ENCODE peak calls at places on chromosomes 4 and X, in four cellular contexts. E is ascending aorta, A is ovary, W is foreskin fibroblast. Y is an unnamed sample.

GRCh38 chr4:38383646-38384121 is 280.3 kb upstream of the KLF3 start:
- DNase-seq in E (no peak), W (no peak), A (no peak), Y (no peak)

GRCh38 chrX:39605183-39605582 is 492.6 kb downstream of the BCOR start:
- DNase-seq in W (no peak), A (no peak), E (no peak), Y (no peak)

GRCh38 chr4:86909945-86910344 is 17.7 kb upstream of the C4orf36 start:
- DNase-seq in W (no peak), A (no peak), E (no peak), Y (no peak)

GRCh38 chrX:136620780-136621179 is 27.2 kb upstream of the CD40LG start:
- DNase-seq in W (no peak), E (no peak), A (no peak), Y (no peak)

GRCh38 chr4:163063891-163064290 is 102.8 kb downstream of the NAF1 start:
- DNase-seq in A (no peak), E (no peak), W (no peak), Y (no peak)

GRCh38 chr4:13541176-13541604 is 3.1 kb downstream of the NKX3-2 start:
- DNase-seq in A (no peak), E (no peak), W (no peak), Y (no peak)

GRCh38 chr4:181646864-181647263 is 596.3 kb upstream of the TENM3 start:
- DNase-seq in A (no peak), W (no peak), E (no peak), Y (no peak)

GRCh38 chr4:151809716-151810115 is 48.9 kb upstream of the GATB start:
- DNase-seq in W (no peak), E (no peak), A (no peak), Y (no peak)

GRCh38 chr4:13906727-13907126 is 279.2 kb upstream of the BOD1L1 start:
- DNase-seq in W (no peak), E (no peak), A (no peak), Y (no peak)

GRCh38 chr4:38241541-38241940 is 281.3 kb downstream of the PTTG2 start:
- DNase-seq in A (no peak), E (no peak), W (no peak), Y (no peak)

GRCh38 chr4:26826721-26827120 is 33.9 kb upstream of the STIM2 start:
- DNase-seq in E (no peak), W (no peak), A (peak; percentile 66), Y (peak; percentile 56)

GRCh38 chr4:89299153-89299789 is 8.3 kb downstream of the GPRIN3 start:
- DNase-seq in E (no peak), A (no peak), W (no peak), Y (no peak)
- TF ChIP-seq CTCF in E (no peak), A (no peak), W (no peak), Y (no peak)

DNA sequence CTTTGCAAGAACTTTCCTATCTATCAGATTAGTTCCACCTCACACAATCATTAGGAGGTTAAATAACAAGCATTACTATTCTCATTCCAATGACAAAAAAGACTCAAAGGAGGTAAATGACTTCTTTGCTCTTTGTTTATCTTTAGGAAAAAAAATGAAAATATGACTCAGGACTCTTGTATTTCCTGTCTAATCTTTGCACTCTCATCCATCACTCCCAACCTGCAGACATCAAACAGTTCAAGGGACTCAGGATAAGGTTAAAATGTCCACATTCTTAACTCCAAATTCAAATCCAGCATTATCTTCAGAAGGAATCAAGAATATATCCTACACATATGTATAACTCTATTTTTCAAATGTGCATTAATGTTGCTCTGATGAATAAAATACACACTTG is 139.6 kb downstream of the UNC5C start:
- DNase-seq in W (no peak), E (no peak), A (no peak), Y (no peak)
- TF ChIP-seq CTCF in W (no peak), E (no peak), A (no peak), Y (no peak)

DNA sequence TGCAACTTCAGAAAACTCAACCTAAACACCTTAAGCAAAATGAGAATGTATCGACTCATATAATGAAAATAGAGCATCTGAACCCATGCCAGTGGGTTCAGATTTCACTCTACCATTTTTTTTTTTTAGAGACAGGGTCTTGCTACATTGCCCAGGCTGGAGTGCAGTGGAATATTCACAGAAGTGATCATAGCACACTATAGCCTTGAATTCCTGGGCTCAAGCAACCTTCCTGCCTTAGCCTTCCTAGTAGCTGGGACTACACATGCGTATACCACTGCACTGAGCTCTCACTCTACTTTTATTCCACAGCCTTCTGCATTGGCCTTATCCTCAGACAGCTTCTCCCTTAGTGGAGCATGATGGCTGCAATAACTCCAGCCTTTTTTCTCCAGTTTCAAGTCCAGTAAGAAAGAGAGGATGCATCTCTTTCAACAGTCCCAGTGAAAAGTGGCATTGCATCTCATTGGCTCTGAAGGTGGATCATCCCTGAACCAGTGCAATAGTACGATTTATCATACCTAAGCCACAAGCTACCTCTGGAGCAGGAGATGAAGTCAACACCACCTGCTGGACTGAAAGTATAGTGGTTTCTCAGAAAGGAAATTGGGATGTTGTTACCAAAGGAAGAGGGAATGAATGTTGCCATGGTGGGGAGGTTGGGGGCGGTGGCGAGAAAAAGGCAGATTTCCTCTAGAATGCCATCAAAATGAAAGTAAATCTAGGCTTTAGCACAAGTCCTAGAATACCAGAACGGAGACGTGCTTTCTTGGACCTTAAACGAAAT is 2.0 kb upstream of the SOD3 start:
- DNase-seq in A (no peak), W (no peak), E (no peak), Y (no peak)
- TF ChIP-seq CTCF in A (no peak), W (peak; percentile 31), E (peak; percentile 39), Y (no peak)

GRCh38 chrX:83004012-83004411 is 504.1 kb upstream of the POU3F4 start:
- DNase-seq in E (no peak), A (no peak), W (no peak), Y (no peak)

DNA sequence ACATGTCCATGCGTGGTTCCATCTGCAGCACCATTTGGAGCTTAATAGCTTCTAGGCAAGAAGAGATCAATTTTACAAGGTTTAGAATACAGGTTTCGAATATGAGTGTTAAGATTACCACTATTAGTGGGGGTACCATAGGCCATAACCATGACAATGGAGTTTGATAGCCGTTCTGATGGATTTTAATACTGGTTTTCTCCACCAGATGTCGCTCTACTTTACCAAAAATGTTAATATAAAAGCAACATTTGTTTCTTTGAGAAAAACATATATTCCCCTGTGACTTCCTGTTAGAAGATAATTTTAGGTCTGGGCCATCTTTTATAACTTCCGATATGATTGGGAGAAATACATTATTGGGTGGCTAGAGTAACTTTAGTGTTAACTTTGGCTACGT is 499.7 kb upstream of the POU3F4 start:
- DNase-seq in W (no peak), A (no peak), E (no peak), Y (no peak)
- TF ChIP-seq CTCF in W (no peak), A (no peak), E (peak; percentile 32), Y (no peak)

GRCh38 chrX:73262991-73263390 is 48.3 kb upstream of the NAP1L2 start:
- DNase-seq in W (no peak), E (no peak), A (no peak), Y (no peak)
- TF ChIP-seq CTCF in W (no peak), E (peak; percentile 11), A (no peak), Y (no peak)

GRCh38 chr4:53855886-53856260 is 208.5 kb downstream of the CHIC2 start:
- DNase-seq in W (peak; percentile 87), A (no peak), E (no peak), Y (no peak)
- TF ChIP-seq CTCF in W (no peak), A (no peak), E (no peak), Y (no peak)

GRCh38 chr4:173418636-173419035 is 19.7 kb upstream of the SCRG1 start:
- DNase-seq in A (no peak), W (no peak), E (no peak), Y (no peak)
- TF ChIP-seq CTCF in A (no peak), W (no peak), E (no peak), Y (no peak)

DNA sequence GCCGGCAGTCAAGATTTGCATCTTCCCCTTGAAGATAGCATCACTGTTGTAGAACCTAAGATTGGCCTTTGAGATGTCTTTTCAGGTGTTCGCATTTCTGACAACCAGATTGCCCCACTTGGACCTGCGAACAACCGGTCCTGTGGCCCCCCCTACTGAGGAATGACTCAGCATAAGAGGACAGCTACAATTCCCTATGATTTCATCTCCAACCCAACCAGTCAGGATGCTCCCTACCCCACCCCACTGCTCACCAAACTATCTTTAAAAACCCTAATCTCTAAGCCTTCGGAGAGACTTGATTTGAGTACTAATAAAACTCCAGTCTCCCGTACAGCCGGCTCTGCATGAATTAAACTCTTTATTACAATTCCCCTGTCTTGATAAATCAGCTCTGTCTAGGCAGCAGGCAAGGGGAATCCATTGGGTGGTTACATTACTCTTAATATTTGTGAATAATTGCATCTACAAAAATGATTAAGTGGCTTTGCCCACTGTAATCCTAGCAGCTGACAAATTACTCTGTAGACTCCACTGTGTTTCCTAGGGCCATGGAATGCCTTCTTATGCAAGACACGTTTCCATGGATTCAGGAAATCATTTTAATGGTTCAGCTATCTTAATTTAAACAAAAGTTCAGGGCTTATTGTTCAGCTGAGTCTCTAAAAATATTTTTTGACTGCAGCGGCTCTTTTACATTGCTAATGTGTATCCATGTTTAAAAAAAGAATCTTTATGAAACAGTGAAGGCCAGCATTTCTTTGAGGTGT is 95.3 kb downstream of the GPR143 start:
- DNase-seq in A (no peak), E (no peak), W (no peak), Y (no peak)
- TF ChIP-seq CTCF in A (no peak), E (no peak), W (no peak), Y (no peak)

GRCh38 chrX:15468036-15468435 is 25.1 kb downstream of the PIR start:
- DNase-seq in E (no peak), W (peak; percentile 64), A (peak; percentile 34), Y (no peak)

GRCh38 chrX:15465347-15465746 is 27.8 kb downstream of the PIR start:
- DNase-seq in W (peak; percentile 22), A (peak; percentile 39), E (no peak), Y (no peak)

GRCh38 chrX:15469613-15470012 is 23.5 kb downstream of the PIR start:
- DNase-seq in W (no peak), E (no peak), A (no peak), Y (no peak)

GRCh38 chrX:15464704-15465103 is 28.4 kb downstream of the PIR start:
- DNase-seq in E (no peak), W (no peak), A (no peak), Y (no peak)

GRCh38 chrX:15465896-15466651 is 27.1 kb downstream of the PIR start:
- DNase-seq in A (peak; percentile 32), E (no peak), W (peak; percentile 9), Y (no peak)
- TF ChIP-seq CTCF in A (no peak), E (no peak), W (no peak), Y (no peak)